ENCODE peak calls at places on chromosomes 7 and 10, in six cellular contexts. X is HCT116, F is K562, R is H1, Y is GM12878, M is HepG2. C is an unnamed sample.

GRCh38 chr7:104971290-104972071 is 42.5 kb upstream of the KMT2E start:
- DNase-seq in X (no peak), F (no peak), R (no peak), Y (no peak), M (peak; percentile 47), C (no peak)

GRCh38 chr10:131911451-131911850 is 10.6 kb downstream of the PPP2R2D start:
- DNase-seq in X (no peak), F (no peak), R (no peak), Y (no peak), M (no peak), C (no peak)

GRCh38 chr7:42876182-42877068 is 35.4 kb downstream of the C7orf25 start:
- DNase-seq in X (peak; percentile 43), F (peak; percentile 71), R (no peak), Y (no peak), M (peak; percentile 42), C (peak; percentile 75)

GRCh38 chr7:108099650-108100049 is 30.5 kb downstream of the LAMB4 start:
- DNase-seq in X (no peak), F (no peak), R (no peak), Y (no peak), M (no peak), C (no peak)

GRCh38 chr7:8260871-8261707 is 878 bp downstream of the ICA1 start:
- DNase-seq in X (no peak), F (peak; percentile 72), R (no peak), Y (no peak), M (no peak), C (peak; percentile 74)

GRCh38 chr7:1591876-1592275 is 22.0 kb upstream of the PSMG3 start:
- DNase-seq in X (no peak), F (no peak), R (no peak), Y (no peak), M (no peak), C (no peak)

GRCh38 chr10:75987610-75988009 is 556.2 kb downstream of the LRMDA start:
- DNase-seq in X (no peak), F (no peak), R (no peak), Y (no peak), M (peak; percentile 53), C (no peak)

GRCh38 chr7:158239290-158239981 is 348.2 kb downstream of the PTPRN2 start:
- DNase-seq in X (no peak), F (peak; percentile 43), R (no peak), Y (no peak), M (no peak), C (no peak)

GRCh38 chr7:129557686-129558481 is 53.6 kb upstream of the NRF1 start:
- DNase-seq in X (no peak), F (peak; percentile 31), R (no peak), Y (no peak), M (no peak), C (no peak)

GRCh38 chr10:83817797-83818196 is 321.5 kb upstream of the GHITM start:
- DNase-seq in X (no peak), F (no peak), R (no peak), Y (no peak), M (no peak), C (no peak)

GRCh38 chr10:113563306-113564088 is 10.6 kb downstream of the HABP2 start:
- DNase-seq in X (peak; percentile 52), F (peak; percentile 76), R (peak; percentile 91), Y (no peak), M (peak; percentile 35), C (peak; percentile 75)

GRCh38 chr10:3048114-3049019 is 19.0 kb upstream of the PFKP start:
- DNase-seq in X (no peak), F (peak; percentile 68), R (no peak), Y (no peak), M (no peak), C (no peak)

GRCh38 chr7:125459038-125459437 is 529.4 kb upstream of the POT1 start:
- DNase-seq in X (no peak), F (no peak), R (no peak), Y (no peak), M (no peak), C (no peak)

GRCh38 chr10:51000976-51001375 is 73.3 kb upstream of the PRKG1 start:
- DNase-seq in X (no peak), F (no peak), R (no peak), Y (no peak), M (no peak), C (no peak)

GRCh38 chr10:50999163-50999562 is 75.1 kb upstream of the PRKG1 start:
- DNase-seq in X (no peak), F (no peak), R (no peak), Y (no peak), M (no peak), C (no peak)

GRCh38 chr10:51001587-51001986 is 72.7 kb upstream of the PRKG1 start:
- DNase-seq in X (no peak), F (peak; percentile 32), R (no peak), Y (no peak), M (no peak), C (no peak)

GRCh38 chr10:50997461-50997860 is 76.8 kb upstream of the PRKG1 start:
- DNase-seq in X (no peak), F (no peak), R (no peak), Y (no peak), M (no peak), C (no peak)

GRCh38 chr10:51000164-51000563 is 74.1 kb upstream of the PRKG1 start:
- DNase-seq in X (no peak), F (no peak), R (no peak), Y (no peak), M (no peak), C (no peak)
- TF ChIP-seq JUND in X (no peak), F (no peak), R (no peak), Y (no peak), M (no peak), C (no peak)

GRCh38 chr10:62384057-62384446 is 9.9 kb downstream of the ZNF365 start:
- DNase-seq in X (peak; percentile 85), F (peak; percentile 19), R (no peak), Y (peak; percentile 5), M (no peak), C (peak; percentile 37)
- TF ChIP-seq JUND in X (peak; percentile 64), F (no peak), R (no peak), Y (no peak), M (no peak), C (no peak)

DNA sequence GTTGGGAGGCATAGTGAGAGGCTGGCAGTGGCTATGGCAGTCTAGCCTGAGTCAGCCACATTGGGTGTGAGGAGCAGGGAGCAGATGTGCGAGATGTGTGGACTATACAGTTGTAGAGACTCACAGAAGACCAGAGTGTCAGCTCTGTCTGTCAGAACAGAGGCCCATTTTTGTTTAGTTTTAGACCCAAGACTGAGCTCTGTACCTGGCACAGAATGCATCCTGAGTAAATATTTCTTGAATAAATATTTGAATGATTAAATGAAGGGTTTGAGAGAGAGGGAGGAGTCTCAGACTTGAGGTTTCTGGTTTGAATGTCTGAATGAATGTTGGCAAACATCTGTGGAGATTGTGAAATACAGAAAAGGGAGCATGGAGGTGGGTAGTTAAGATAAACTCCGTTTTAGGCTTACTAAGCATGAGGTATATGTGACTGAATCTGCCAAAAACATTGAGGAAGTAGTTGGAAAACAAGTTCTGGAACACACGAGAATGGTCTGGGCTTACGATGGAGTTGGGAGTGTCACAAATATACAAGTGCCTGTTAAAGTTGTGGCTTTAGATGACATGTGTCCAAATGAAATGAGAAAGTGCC is 3.6 kb downstream of the SEC23IP start:
- DNase-seq in X (no peak), F (no peak), R (no peak), Y (no peak), M (peak; percentile 91), C (no peak)
- TF ChIP-seq JUND in X (no peak), F (no peak), R (no peak), Y (no peak), M (no peak), C (no peak)

GRCh38 chr7:140007051-140007690 is 55.6 kb downstream of the PARP12 start:
- DNase-seq in X (no peak), F (no peak), R (no peak), Y (no peak), M (no peak), C (no peak)

GRCh38 chr7:140006600-140006999 is 56.2 kb downstream of the PARP12 start:
- DNase-seq in X (no peak), F (no peak), R (no peak), Y (no peak), M (no peak), C (no peak)

GRCh38 chr7:140004672-140005071 is 58.1 kb downstream of the PARP12 start:
- DNase-seq in X (no peak), F (no peak), R (no peak), Y (no peak), M (no peak), C (no peak)

GRCh38 chr7:140005341-140005740 is 57.4 kb downstream of the PARP12 start:
- DNase-seq in X (no peak), F (peak; percentile 53), R (no peak), Y (no peak), M (no peak), C (no peak)

GRCh38 chr7:140005754-140006503 is 56.8 kb downstream of the PARP12 start:
- DNase-seq in X (peak; percentile 48), F (peak; percentile 84), R (peak; percentile 84), Y (no peak), M (peak; percentile 48), C (peak; percentile 46)
- TF ChIP-seq JUND in X (no peak), F (no peak), R (no peak), Y (no peak), M (no peak), C (no peak)

GRCh38 chr10:127115086-127115485 is 81.3 kb downstream of the INSYN2A start:
- DNase-seq in X (no peak), F (no peak), R (no peak), Y (no peak), M (no peak), C (no peak)

GRCh38 chr10:127119901-127120300 is 76.5 kb downstream of the INSYN2A start:
- DNase-seq in X (no peak), F (no peak), R (no peak), Y (no peak), M (no peak), C (no peak)

GRCh38 chr10:127122831-127123230 is 73.6 kb downstream of the INSYN2A start:
- DNase-seq in X (no peak), F (no peak), R (no peak), Y (no peak), M (no peak), C (no peak)

GRCh38 chr10:127118024-127118423 is 78.4 kb downstream of the INSYN2A start:
- DNase-seq in X (no peak), F (no peak), R (no peak), Y (no peak), M (no peak), C (no peak)

DNA sequence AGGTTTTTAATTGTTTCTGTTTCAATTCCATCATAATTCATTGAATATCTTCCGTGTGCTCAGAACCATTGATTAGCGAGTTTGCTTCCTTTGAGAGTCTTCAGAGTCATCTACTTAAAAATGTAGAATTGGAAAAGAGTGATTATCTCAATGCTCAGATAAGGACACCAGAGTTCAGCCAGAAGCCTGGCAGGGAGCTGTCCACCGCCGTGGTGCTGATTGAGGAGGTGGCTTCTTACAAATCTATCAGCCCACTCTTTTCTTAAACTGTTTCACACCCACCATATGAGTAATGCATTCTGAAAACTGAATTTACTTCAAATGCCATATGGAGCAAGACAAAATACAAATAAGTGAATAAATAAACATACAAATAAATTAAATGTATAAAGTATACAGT is 79.3 kb downstream of the INSYN2A start:
- DNase-seq in X (no peak), F (peak; percentile 20), R (peak; percentile 86), Y (no peak), M (peak; percentile 12), C (peak; percentile 37)
- TF ChIP-seq JUND in X (no peak), F (no peak), R (no peak), Y (no peak), M (no peak), C (no peak)

C was measured in T47D.